ENCODE peak calls at places on chromosomes 11 and 22, in nine cellular contexts. S, U, R, N, J, G, Z, O and T are unnamed samples.
A peak's percentile ranks its signal among the peaks of the same experiment; 100 is the strongest.

GRCh38 chr11:90220391-90220790 is 2.5 kb downstream of the CHORDC1 start:
- DNase-seq in S (peak; percentile 84), U (peak; percentile 52), R (no peak), N (no peak), J (peak; percentile 75), G (no peak), Z (no peak), O (peak; percentile 36), T (peak; percentile 57)

GRCh38 chr11:65646921-65647701 is 9.2 kb downstream of the SIPA1 start:
- DNase-seq in S (peak; percentile 57), U (no peak), R (peak; percentile 17), N (peak; percentile 53), J (peak; percentile 30), G (no peak), Z (peak; percentile 77), O (peak; percentile 66), T (no peak)

GRCh38 chr22:34045311-34045710 is 125.0 kb upstream of the LARGE1 start:
- DNase-seq in S (no peak), U (no peak), R (no peak), N (no peak), J (no peak), G (no peak), Z (no peak), O (no peak), T (peak; percentile 24)

GRCh38 chr11:11514246-11514645 is 107.6 kb downstream of the GALNT18 start:
- DNase-seq in S (no peak), U (no peak), R (no peak), N (no peak), J (no peak), G (no peak), Z (no peak), O (no peak), T (no peak)

GRCh38 chr22:32852346-32853251 is 51.1 kb downstream of the TIMP3 start:
- DNase-seq in S (no peak), U (no peak), R (no peak), N (no peak), J (peak; percentile 46), G (no peak), Z (peak; percentile 36), O (no peak), T (no peak)

GRCh38 chr11:10655931-10656576 is 37.5 kb downstream of the IRAG1 start:
- DNase-seq in S (no peak), U (no peak), R (no peak), N (no peak), J (no peak), G (no peak), Z (no peak), O (no peak), T (no peak)

GRCh38 chr11:130156108-130157022 is 3.2 kb upstream of the ST14 start:
- DNase-seq in S (peak; percentile 75), U (peak; percentile 75), R (no peak), N (no peak), J (no peak), G (no peak), Z (no peak), O (no peak), T (peak; percentile 40)

GRCh38 chr11:34792814-34793241 is 123.4 kb downstream of the APIP start:
- DNase-seq in S (no peak), U (no peak), R (no peak), N (no peak), J (no peak), G (no peak), Z (no peak), O (peak; percentile 89), T (no peak)

GRCh38 chr11:67607507-67607906 is 771 bp downstream of the NDUFV1 start:
- DNase-seq in S (peak; percentile 14), U (no peak), R (no peak), N (no peak), J (no peak), G (no peak), Z (no peak), O (no peak), T (no peak)

GRCh38 chr11:67605231-67606011 is 1.3 kb upstream of the NDUFV1 start:
- DNase-seq in S (no peak), U (no peak), R (no peak), N (no peak), J (no peak), G (no peak), Z (peak; percentile 46), O (no peak), T (no peak)

GRCh38 chr11:67604815-67605214 is 1.9 kb upstream of the NDUFV1 start:
- DNase-seq in S (no peak), U (no peak), R (no peak), N (no peak), J (no peak), G (no peak), Z (no peak), O (no peak), T (no peak)

GRCh38 chr11:67606477-67607295 is at the start of gene NDUFV1:
- DNase-seq in S (peak; percentile 97), U (peak; percentile 87), R (peak; percentile 96), N (peak; percentile 96), J (peak; percentile 90), G (no peak), Z (peak; percentile 99), O (peak; percentile 94), T (peak; percentile 88)

GRCh38 chr11:67606150-67606476 is 623 bp upstream of the NDUFV1 start:
- DNase-seq in S (peak; percentile 64), U (no peak), R (no peak), N (no peak), J (peak; percentile 47), G (no peak), Z (peak; percentile 46), O (no peak), T (no peak)
- H2AFZ ChIP-seq in S (peak overlapping the region; percentile 96), U (peak overlapping the region; percentile 98), R (peak overlapping the region; percentile 89), N (peak overlapping the region; percentile 68), J (peak overlapping the region; percentile 83), G (peak overlapping the region; percentile 88), Z (peak overlapping the region; percentile 62), O (peak overlapping the region; percentile 86), T (peak overlapping the region; percentile 79)

GRCh38 chr11:15119826-15120225 is 5.1 kb downstream of the INSC start:
- DNase-seq in S (peak; percentile 48), U (no peak), R (no peak), N (no peak), J (no peak), G (no peak), Z (no peak), O (no peak), T (peak; percentile 34)

GRCh38 chr11:15119352-15119751 is 4.6 kb downstream of the INSC start:
- DNase-seq in S (no peak), U (no peak), R (no peak), N (no peak), J (no peak), G (no peak), Z (no peak), O (no peak), T (no peak)

GRCh38 chr11:15124528-15124927 is 9.8 kb downstream of the INSC start:
- DNase-seq in S (no peak), U (no peak), R (no peak), N (no peak), J (no peak), G (no peak), Z (no peak), O (no peak), T (no peak)

GRCh38 chr11:15127341-15127740 is 12.6 kb downstream of the INSC start:
- DNase-seq in S (peak; percentile 91), U (no peak), R (no peak), N (no peak), J (peak; percentile 62), G (no peak), Z (no peak), O (no peak), T (peak; percentile 71)

GRCh38 chr11:15123849-15124248 is 9.1 kb downstream of the INSC start:
- DNase-seq in S (peak; percentile 94), U (peak; percentile 49), R (no peak), N (no peak), J (peak; percentile 65), G (peak; percentile 76), Z (no peak), O (no peak), T (peak; percentile 76)
- H3K4me2 ChIP-seq in S (peak overlapping the region; percentile 69), U (no peak overlapping the region), R (no peak overlapping the region), N (no peak overlapping the region), J (peak overlapping the region; percentile 25), G (peak overlapping the region; percentile 53), Z (no peak overlapping the region), O (no peak overlapping the region), T (peak overlapping the region; percentile 56)

GRCh38 chr11:111438168-111438567 is 59.1 kb upstream of the POU2AF1 start:
- DNase-seq in S (no peak), U (no peak), R (no peak), N (no peak), J (no peak), G (no peak), Z (no peak), O (no peak), T (no peak)

GRCh38 chr11:111440416-111441205 is 61.5 kb upstream of the POU2AF1 start:
- DNase-seq in S (no peak), U (no peak), R (no peak), N (peak; percentile 79), J (no peak), G (no peak), Z (no peak), O (no peak), T (no peak)

GRCh38 chr11:111438846-111439520 is 59.9 kb upstream of the POU2AF1 start:
- DNase-seq in S (no peak), U (no peak), R (no peak), N (no peak), J (no peak), G (no peak), Z (no peak), O (no peak), T (no peak)

GRCh38 chr11:111439905-111440304 is 60.8 kb upstream of the POU2AF1 start:
- DNase-seq in S (no peak), U (no peak), R (no peak), N (no peak), J (no peak), G (no peak), Z (no peak), O (no peak), T (no peak)

GRCh38 chr11:111435046-111435698 is 56.1 kb upstream of the POU2AF1 start:
- DNase-seq in S (no peak), U (no peak), R (no peak), N (no peak), J (no peak), G (no peak), Z (no peak), O (no peak), T (no peak)
- H2AFZ ChIP-seq in S (no peak overlapping the region), U (no peak overlapping the region), R (no peak overlapping the region), N (no peak overlapping the region), J (no peak overlapping the region), G (no peak overlapping the region), Z (no peak overlapping the region), O (no peak overlapping the region), T (no peak overlapping the region)

GRCh38 chr11:133896642-133897330 is 51.5 kb upstream of the SPATA19 start:
- DNase-seq in S (no peak), U (no peak), R (no peak), N (no peak), J (no peak), G (no peak), Z (no peak), O (no peak), T (no peak)

GRCh38 chr11:133894956-133895549 is 49.7 kb upstream of the SPATA19 start:
- DNase-seq in S (no peak), U (no peak), R (no peak), N (peak; percentile 51), J (no peak), G (no peak), Z (no peak), O (no peak), T (no peak)

GRCh38 chr11:133896028-133896427 is 50.7 kb upstream of the SPATA19 start:
- DNase-seq in S (no peak), U (no peak), R (no peak), N (no peak), J (no peak), G (no peak), Z (no peak), O (no peak), T (no peak)

GRCh38 chr11:133897331-133897650 is 52.0 kb upstream of the SPATA19 start:
- DNase-seq in S (no peak), U (no peak), R (no peak), N (no peak), J (no peak), G (no peak), Z (no peak), O (no peak), T (no peak)

DNA sequence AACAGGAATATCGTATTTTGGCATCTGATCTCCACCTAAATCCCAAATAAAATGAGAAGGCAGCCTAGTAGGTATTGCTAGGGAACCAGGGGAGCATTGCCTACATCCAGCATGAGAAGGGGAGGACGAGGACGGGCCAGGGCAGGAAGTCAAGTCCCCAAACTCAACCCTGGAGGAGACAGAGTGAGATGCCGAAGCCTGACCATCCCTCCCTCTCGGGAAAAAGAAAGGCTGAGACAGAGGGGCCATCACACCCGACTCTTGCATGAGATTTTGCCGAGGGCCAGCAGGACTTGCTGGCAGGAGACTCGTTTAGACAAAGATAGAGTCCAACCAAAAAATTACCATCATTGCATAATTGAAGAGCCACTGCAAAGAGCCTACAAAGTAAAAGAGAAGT is 50.2 kb upstream of the SPATA19 start:
- DNase-seq in S (no peak), U (no peak), R (no peak), N (no peak), J (no peak), G (no peak), Z (no peak), O (no peak), T (no peak)
- H3K4me2 ChIP-seq in S (no peak overlapping the region), U (no peak overlapping the region), R (no peak overlapping the region), N (no peak overlapping the region), J (no peak overlapping the region), G (no peak overlapping the region), Z (no peak overlapping the region), O (no peak overlapping the region), T (no peak overlapping the region)